ENCODE peak calls at places on chromosomes 2 and 18, in five cellular contexts. U is astrocyte of the spinal cord, C is fibroblast of pulmonary artery, I is HS-27A, B is left ventricle myocardium inferior. O is an unnamed sample.

GRCh38 chr2:36569267-36569860 is 28.6 kb downstream of the FEZ2 start:
- DNase-seq in I (no peak), B (no peak), U (peak), C (no peak), O (no peak)

GRCh38 chr2:35787302-35788031 is 568.1 kb upstream of the CRIM1 start:
- DNase-seq in I (no peak), B (no peak), U (no peak), C (no peak), O (no peak)

GRCh38 chr2:39408351-39409136 is 28.5 kb downstream of the MAP4K3 start:
- DNase-seq in I (no peak), B (no peak), C (no peak), U (no peak), O (no peak)

GRCh38 chr2:162092656-162093556 is 18.9 kb upstream of the DPP4 start:
- DNase-seq in B (peak), C (peak), I (no peak), U (peak), O (peak)

GRCh38 chr2:239372835-239373234 is 28.0 kb downstream of the HDAC4 start:
- DNase-seq in U (no peak), I (no peak), C (no peak), B (peak), O (no peak)

GRCh38 chr18:68439672-68440071 is 275.2 kb downstream of the TMX3 start:
- DNase-seq in I (no peak), U (no peak), B (no peak), C (peak), O (no peak)

GRCh38 chr2:168518555-168519066 is 62.5 kb downstream of the CERS6 start:
- DNase-seq in B (no peak), I (no peak), C (peak), U (no peak), O (no peak)

GRCh38 chr2:191049728-191050639 is 36.0 kb upstream of the STAT1 start:
- DNase-seq in C (peak), B (no peak), I (peak), U (peak), O (no peak)

GRCh38 chr2:108967757-108968156 is 21.3 kb downstream of the EDAR start:
- DNase-seq in I (no peak), B (no peak), C (no peak), U (no peak), O (no peak)

GRCh38 chr2:117555965-117556364 is 258.5 kb upstream of the DDX18 start:
- DNase-seq in B (no peak), I (no peak), U (no peak), C (no peak), O (no peak)

O was measured in occipital lobe.